ENCODE peak calls at places on chromosomes 4 and X, in four cellular contexts. R is A549, U is HepG2, N is K562. G is an unnamed sample.

GRCh38 chrX:12441376-12442128 is 303.3 kb downstream of the FRMPD4 start:
- DNase-seq in R (no peak), U (no peak), N (no peak), G (no peak)

GRCh38 chrX:154029439-154029838 is 9.7 kb upstream of the IRAK1 start:
- DNase-seq in R (peak; percentile 21), U (no peak), N (peak; percentile 34), G (no peak)

GRCh38 chrX:37370499-37371141 is 21.5 kb downstream of the PRRG1 start:
- DNase-seq in R (no peak), U (no peak), N (no peak), G (no peak)

GRCh38 chr4:84994280-84994679 is 27.8 kb upstream of the WDFY3 start:
- DNase-seq in R (no peak), U (no peak), N (no peak), G (no peak)

GRCh38 chr4:128379860-128380259 is 92.2 kb upstream of the PGRMC2 start:
- DNase-seq in R (peak; percentile 53), U (peak; percentile 12), N (peak; percentile 58), G (no peak)

GRCh38 chrX:40514376-40514775 is 66.4 kb upstream of the ATP6AP2 start:
- DNase-seq in R (no peak), U (peak; percentile 3), N (peak; percentile 43), G (no peak)

GRCh38 chr4:82044141-82044993 is 329.4 kb downstream of the HNRNPD start:
- DNase-seq in R (peak; percentile 18), U (no peak), N (no peak), G (no peak)

GRCh38 chrX:50697691-50698090 is 116.3 kb downstream of the SHROOM4 start:
- DNase-seq in R (no peak), U (no peak), N (no peak), G (no peak)

GRCh38 chr4:153239409-153239808 is 35.2 kb downstream of the TRIM2 start:
- DNase-seq in R (no peak), U (no peak), N (no peak), G (no peak)

GRCh38 chr4:89434364-89434988 is 126.9 kb upstream of the GPRIN3 start:
- DNase-seq in R (peak; percentile 53), U (no peak), N (peak; percentile 5), G (no peak)

GRCh38 chr4:89273741-89274141 is 33.9 kb downstream of the GPRIN3 start:
- DNase-seq in R (peak; percentile 96), U (no peak), N (no peak), G (no peak)

GRCh38 chr4:169314906-169315305 is 44.1 kb upstream of the SH3RF1 start:
- DNase-seq in R (peak; percentile 70), U (peak; percentile 91), N (peak; percentile 19), G (no peak)

GRCh38 chr4:65819192-65819591 is 148.9 kb upstream of the EPHA5 start:
- DNase-seq in R (no peak), U (no peak), N (no peak), G (no peak)

GRCh38 chr4:63589796-63590195 is 819.5 kb downstream of the TECRL start:
- DNase-seq in R (no peak), U (no peak), N (no peak), G (no peak)

GRCh38 chr4:85175190-85175589 is 208.7 kb upstream of the WDFY3 start:
- DNase-seq in R (no peak), U (no peak), N (no peak), G (no peak)

GRCh38 chr4:185515248-185515647 is 20.1 kb downstream of the PDLIM3 start:
- DNase-seq in R (no peak), U (no peak), N (no peak), G (no peak)

GRCh38 chr4:185514182-185514697 is 21.1 kb downstream of the PDLIM3 start:
- DNase-seq in R (no peak), U (no peak), N (no peak), G (no peak)

GRCh38 chr4:185510803-185511202 is 24.5 kb downstream of the PDLIM3 start:
- DNase-seq in R (no peak), U (no peak), N (no peak), G (no peak)

GRCh38 chr4:185512516-185512915 is 22.8 kb downstream of the PDLIM3 start:
- DNase-seq in R (no peak), U (no peak), N (no peak), G (no peak)

GRCh38 chr4:185513489-185514181 is 21.7 kb downstream of the PDLIM3 start:
- DNase-seq in R (no peak), U (peak; percentile 73), N (no peak), G (peak; percentile 2)
- TF ChIP-seq POLR2AphosphoS2 in R (no peak), U (no peak), N (no peak), G (no peak)

DNA sequence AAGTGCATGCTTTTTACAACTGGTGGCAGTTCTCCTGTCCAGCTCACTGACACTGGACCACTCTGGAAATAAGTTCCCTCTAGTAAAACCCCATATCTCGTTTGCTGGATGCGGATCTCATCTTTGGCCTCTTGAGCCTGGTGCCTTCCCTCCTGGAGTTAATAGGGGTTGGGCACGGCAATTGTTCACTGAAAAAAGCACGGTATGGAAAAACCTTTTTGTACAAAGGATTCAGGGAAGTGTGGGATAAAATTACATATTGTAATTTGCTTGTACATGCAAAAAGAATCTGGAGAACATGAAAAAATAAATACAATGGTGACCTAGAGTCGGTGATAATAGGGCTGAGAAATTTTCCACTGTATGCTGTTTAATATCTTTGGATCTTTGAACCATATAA is 30.6 kb downstream of the TBC1D9 start:
- DNase-seq in R (no peak), U (no peak), N (no peak), G (no peak)
- TF ChIP-seq POLR2AphosphoS2 in R (no peak), U (no peak), N (no peak), G (no peak)

GRCh38 chr4:53130896-53131561 is 234.8 kb downstream of the SCFD2 start:
- DNase-seq in R (no peak), U (no peak), N (no peak), G (no peak)
- TF ChIP-seq POLR2AphosphoS2 in R (no peak), U (no peak), N (no peak), G (no peak)

DNA sequence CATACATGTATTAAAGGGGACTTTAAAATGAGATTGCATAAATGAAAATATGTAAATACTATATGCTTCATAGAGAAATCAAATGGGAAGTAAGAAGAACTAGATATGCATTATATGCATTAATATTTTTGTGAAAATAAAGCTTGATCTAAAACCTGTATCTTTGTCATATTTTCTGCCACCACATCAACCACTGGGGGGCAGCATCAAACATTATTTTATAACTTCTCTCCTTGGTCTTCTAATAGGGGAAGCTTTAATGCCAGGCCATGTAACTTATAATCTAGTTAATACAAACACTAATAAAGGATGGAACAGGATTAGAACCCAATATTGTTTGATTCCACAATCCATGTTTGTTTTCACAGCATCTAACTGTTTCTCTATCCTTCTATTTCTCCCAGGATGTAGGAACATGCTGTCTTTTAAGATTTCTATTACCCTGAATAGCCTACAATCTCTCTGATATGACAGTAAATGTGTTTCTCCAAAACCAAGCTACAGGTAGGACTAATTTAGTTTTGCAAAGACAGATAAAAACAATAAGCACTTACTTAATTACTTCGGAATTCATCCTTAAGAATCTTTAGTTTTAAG is 10.0 kb downstream of the QRFPR start:
- DNase-seq in R (peak; percentile 23), U (peak; percentile 17), N (peak; percentile 43), G (no peak)
- TF ChIP-seq POLR2AphosphoS2 in R (no peak), U (no peak), N (no peak), G (no peak)

GRCh38 chr4:24601121-24601520 is 16.8 kb upstream of the DHX15 start:
- DNase-seq in R (no peak), U (no peak), N (no peak), G (no peak)
- TF ChIP-seq POLR2AphosphoS2 in R (no peak), U (no peak), N (no peak), G (no peak)

GRCh38 chrX:115616943-115617563 is 56.1 kb downstream of the PLS3 start:
- DNase-seq in R (peak; percentile 85), U (no peak), N (no peak), G (peak; percentile 58)
- TF ChIP-seq POLR2AphosphoS2 in R (no peak), U (no peak), N (no peak), G (no peak)